ENCODE peak calls at places on chromosomes 13 and 19, in five cellular contexts. One of them, this sample, is unnamed.

GRCh38 chr13:95552539-95553270 is at the start of gene CLDN10:
- DNase-seq in Peyer's patch: no peak
- DNase-seq in IMR-90: no peak
- DNase-seq in heart right ventricle: no peak
- DNase-seq in astrocyte of the cerebellum: no peak
- DNase-seq in this sample: peak

GRCh38 chr19:8702350-8702749 is 3.8 kb upstream of the ACTL9 start:
- DNase-seq in Peyer's patch: no peak
- DNase-seq in IMR-90: no peak
- DNase-seq in heart right ventricle: no peak
- DNase-seq in astrocyte of the cerebellum: no peak
- DNase-seq in this sample: no peak

GRCh38 chr19:4065430-4066175 is 1.1 kb downstream of the ZBTB7A start:
- DNase-seq in Peyer's patch: peak
- DNase-seq in IMR-90: peak
- DNase-seq in heart right ventricle: peak
- DNase-seq in astrocyte of the cerebellum: peak
- DNase-seq in this sample: peak

GRCh38 chr13:106238690-106239089 is 296.8 kb downstream of the EFNB2 start:
- DNase-seq in Peyer's patch: no peak
- DNase-seq in IMR-90: no peak
- DNase-seq in heart right ventricle: no peak
- DNase-seq in astrocyte of the cerebellum: no peak
- DNase-seq in this sample: no peak

GRCh38 chr19:10086904-10087256 is 763 bp downstream of the SHFL start:
- DNase-seq in Peyer's patch: no peak
- DNase-seq in IMR-90: no peak
- DNase-seq in heart right ventricle: no peak
- DNase-seq in astrocyte of the cerebellum: no peak
- DNase-seq in this sample: no peak

GRCh38 chr13:99307648-99308339 is 595 bp upstream of the GPR183 start:
- DNase-seq in Peyer's patch: peak
- DNase-seq in IMR-90: peak
- DNase-seq in heart right ventricle: no peak
- DNase-seq in astrocyte of the cerebellum: no peak
- DNase-seq in this sample: no peak

GRCh38 chr19:46000497-46001246 is 5.4 kb downstream of the CCDC61 start:
- DNase-seq in Peyer's patch: peak
- DNase-seq in IMR-90: no peak
- DNase-seq in heart right ventricle: peak
- DNase-seq in astrocyte of the cerebellum: no peak
- DNase-seq in this sample: peak

GRCh38 chr13:33686772-33687480 is 131.0 kb upstream of the RFC3 start:
- DNase-seq in Peyer's patch: no peak
- DNase-seq in IMR-90: no peak
- DNase-seq in heart right ventricle: no peak
- DNase-seq in astrocyte of the cerebellum: no peak
- DNase-seq in this sample: no peak

GRCh38 chr13:51957377-51958216 is 53.7 kb downstream of the ATP7B start:
- DNase-seq in Peyer's patch: no peak
- DNase-seq in IMR-90: no peak
- DNase-seq in heart right ventricle: no peak
- DNase-seq in astrocyte of the cerebellum: no peak
- DNase-seq in this sample: no peak

GRCh38 chr13:52845766-52846566 is 2.5 kb downstream of the PCDH8 start:
- DNase-seq in Peyer's patch: peak
- DNase-seq in IMR-90: no peak
- DNase-seq in heart right ventricle: peak
- DNase-seq in astrocyte of the cerebellum: no peak
- DNase-seq in this sample: peak

GRCh38 chr13:29165840-29166239 is 345.7 kb downstream of the MTUS2 start:
- DNase-seq in Peyer's patch: no peak
- DNase-seq in IMR-90: no peak
- DNase-seq in heart right ventricle: no peak
- DNase-seq in astrocyte of the cerebellum: no peak
- DNase-seq in this sample: no peak

GRCh38 chr19:4970558-4971423 is 1.9 kb downstream of the KDM4B start:
- DNase-seq in Peyer's patch: no peak
- DNase-seq in IMR-90: no peak
- DNase-seq in heart right ventricle: peak
- DNase-seq in astrocyte of the cerebellum: no peak
- DNase-seq in this sample: no peak

GRCh38 chr19:41548954-41549688 is 26.8 kb upstream of the CEACAM21 start:
- DNase-seq in Peyer's patch: peak
- DNase-seq in IMR-90: no peak
- DNase-seq in heart right ventricle: no peak
- DNase-seq in astrocyte of the cerebellum: no peak
- DNase-seq in this sample: peak

GRCh38 chr19:19185853-19186728 is 5.9 kb downstream of the BORCS8 start:
- DNase-seq in Peyer's patch: peak
- DNase-seq in IMR-90: peak
- DNase-seq in heart right ventricle: no peak
- DNase-seq in astrocyte of the cerebellum: no peak
- DNase-seq in this sample: peak

GRCh38 chr13:50085063-50085462 is 69.8 kb downstream of the KCNRG start:
- DNase-seq in Peyer's patch: no peak
- DNase-seq in IMR-90: peak
- DNase-seq in heart right ventricle: no peak
- DNase-seq in astrocyte of the cerebellum: no peak
- DNase-seq in this sample: no peak

GRCh38 chr19:40739871-40740703 is 10.2 kb downstream of the ACTMAP start:
- DNase-seq in Peyer's patch: no peak
- DNase-seq in IMR-90: no peak
- DNase-seq in heart right ventricle: no peak
- DNase-seq in astrocyte of the cerebellum: no peak
- DNase-seq in this sample: no peak

GRCh38 chr13:75508002-75508548 is 26.1 kb upstream of the TBC1D4 start:
- DNase-seq in Peyer's patch: no peak
- DNase-seq in IMR-90: no peak
- DNase-seq in heart right ventricle: no peak
- DNase-seq in astrocyte of the cerebellum: no peak
- DNase-seq in this sample: no peak

GRCh38 chr13:23984541-23984940 is 87.2 kb upstream of the C1QTNF9B start:
- DNase-seq in Peyer's patch: no peak
- DNase-seq in IMR-90: no peak
- DNase-seq in heart right ventricle: no peak
- DNase-seq in astrocyte of the cerebellum: peak
- DNase-seq in this sample: no peak

GRCh38 chr19:1655131-1655981 is 2.9 kb upstream of the TCF3 start:
- DNase-seq in Peyer's patch: no peak
- DNase-seq in IMR-90: no peak
- DNase-seq in heart right ventricle: no peak
- DNase-seq in astrocyte of the cerebellum: no peak
- DNase-seq in this sample: no peak

GRCh38 chr19:4493929-4494690 is 22.0 kb downstream of the HDGFL2 start:
- DNase-seq in Peyer's patch: no peak
- DNase-seq in IMR-90: no peak
- DNase-seq in heart right ventricle: no peak
- DNase-seq in astrocyte of the cerebellum: no peak
- DNase-seq in this sample: no peak

GRCh38 chr13:50594276-50594970 is 249.1 kb downstream of the DLEU7 start:
- DNase-seq in Peyer's patch: peak
- DNase-seq in IMR-90: no peak
- DNase-seq in heart right ventricle: no peak
- DNase-seq in astrocyte of the cerebellum: no peak
- DNase-seq in this sample: no peak

GRCh38 chr13:44969858-44970484 is 19.3 kb downstream of the NUFIP1 start:
- DNase-seq in Peyer's patch: no peak
- DNase-seq in IMR-90: peak
- DNase-seq in heart right ventricle: no peak
- DNase-seq in astrocyte of the cerebellum: peak
- DNase-seq in this sample: peak

GRCh38 chr13:21014666-21015170 is 46.7 kb downstream of the LATS2 start:
- DNase-seq in Peyer's patch: peak
- DNase-seq in IMR-90: peak
- DNase-seq in heart right ventricle: peak
- DNase-seq in astrocyte of the cerebellum: peak
- DNase-seq in this sample: no peak

GRCh38 chr13:97224544-97225324 is 2.6 kb downstream of the MBNL2 start:
- DNase-seq in Peyer's patch: peak
- DNase-seq in IMR-90: peak
- DNase-seq in heart right ventricle: no peak
- DNase-seq in astrocyte of the cerebellum: peak
- DNase-seq in this sample: no peak

GRCh38 chr13:113009743-113010509 is 40.9 kb downstream of the MCF2L start:
- DNase-seq in Peyer's patch: no peak
- DNase-seq in IMR-90: no peak
- DNase-seq in heart right ventricle: no peak
- DNase-seq in astrocyte of the cerebellum: no peak
- DNase-seq in this sample: no peak

GRCh38 chr13:109131698-109132257 is 502.4 kb downstream of the MYO16 start:
- DNase-seq in Peyer's patch: no peak
- DNase-seq in IMR-90: peak
- DNase-seq in heart right ventricle: no peak
- DNase-seq in astrocyte of the cerebellum: no peak
- DNase-seq in this sample: no peak

GRCh38 chr13:46964789-46965527 is 68.1 kb upstream of the HTR2A start:
- DNase-seq in Peyer's patch: no peak
- DNase-seq in IMR-90: peak
- DNase-seq in heart right ventricle: no peak
- DNase-seq in astrocyte of the cerebellum: peak
- DNase-seq in this sample: no peak

GRCh38 chr19:49929611-49930482 is 543 bp upstream of the NUP62 start:
- DNase-seq in Peyer's patch: peak
- DNase-seq in IMR-90: peak
- DNase-seq in heart right ventricle: peak
- DNase-seq in astrocyte of the cerebellum: peak
- DNase-seq in this sample: peak
- TF ChIP-seq CTCF in Peyer's patch: no peak
- TF ChIP-seq CTCF in IMR-90: no peak
- TF ChIP-seq CTCF in heart right ventricle: no peak
- TF ChIP-seq CTCF in astrocyte of the cerebellum: no peak
- TF ChIP-seq CTCF in this sample: no peak

GRCh38 chr19:11530432-11530831 is 1.5 kb upstream of the ECSIT start:
- DNase-seq in Peyer's patch: peak
- DNase-seq in IMR-90: peak
- DNase-seq in heart right ventricle: peak
- DNase-seq in astrocyte of the cerebellum: peak
- DNase-seq in this sample: peak
- TF ChIP-seq CTCF in Peyer's patch: no peak
- TF ChIP-seq CTCF in IMR-90: peak
- TF ChIP-seq CTCF in heart right ventricle: no peak
- TF ChIP-seq CTCF in astrocyte of the cerebellum: peak
- TF ChIP-seq CTCF in this sample: no peak

GRCh38 chr19:37905936-37906867 is at the start of gene WDR87:
- DNase-seq in Peyer's patch: peak
- DNase-seq in IMR-90: no peak
- DNase-seq in heart right ventricle: peak
- DNase-seq in astrocyte of the cerebellum: no peak
- DNase-seq in this sample: peak
- TF ChIP-seq CTCF in Peyer's patch: no peak
- TF ChIP-seq CTCF in IMR-90: no peak
- TF ChIP-seq CTCF in heart right ventricle: no peak
- TF ChIP-seq CTCF in astrocyte of the cerebellum: peak
- TF ChIP-seq CTCF in this sample: peak

GRCh38 chr19:50476224-50476942 is at the start of the genes EMC10 and GARIN5A:
- DNase-seq in Peyer's patch: peak
- DNase-seq in IMR-90: peak
- DNase-seq in heart right ventricle: peak
- DNase-seq in astrocyte of the cerebellum: peak
- DNase-seq in this sample: no peak
- TF ChIP-seq CTCF in Peyer's patch: no peak
- TF ChIP-seq CTCF in IMR-90: no peak
- TF ChIP-seq CTCF in heart right ventricle: no peak
- TF ChIP-seq CTCF in astrocyte of the cerebellum: no peak
- TF ChIP-seq CTCF in this sample: no peak